ENCODE peak calls at places on chromosomes 6 and 20, in seven cellular contexts. V, D, W, P, Y, Q and H are unnamed samples.

GRCh38 chr6:23176883-23177282 is 607.5 kb downstream of the HDGFL1 start:
- DNase-seq in V (peak), D (no peak), W (no peak), P (no peak), Y (no peak), Q (no peak), H (peak)

GRCh38 chr20:40294747-40295146 is 394.3 kb downstream of the MAFB start:
- DNase-seq in V (no peak), D (no peak), W (no peak), P (no peak), Y (no peak), Q (no peak), H (no peak)

GRCh38 chr6:150363733-150364132 is 5.1 kb upstream of the IYD start:
- DNase-seq in V (no peak), D (no peak), W (no peak), P (no peak), Y (no peak), Q (no peak), H (no peak)

GRCh38 chr20:10961651-10962288 is 288.0 kb upstream of the JAG1 start:
- DNase-seq in V (peak), D (no peak), W (no peak), P (no peak), Y (no peak), Q (no peak), H (no peak)

GRCh38 chr20:46099491-46100287 is 9.9 kb upstream of the NCOA5 start:
- DNase-seq in V (no peak), D (peak), W (no peak), P (no peak), Y (no peak), Q (no peak), H (no peak)

GRCh38 chr6:81772741-81773140 is 20.3 kb upstream of the TENT5A start:
- DNase-seq in V (no peak), D (no peak), W (no peak), P (no peak), Y (no peak), Q (peak), H (peak)

GRCh38 chr6:119791746-119792145 is 442.2 kb upstream of the MAN1A1 start:
- DNase-seq in V (no peak), D (peak), W (no peak), P (no peak), Y (no peak), Q (no peak), H (no peak)

GRCh38 chr6:119322034-119322433 is 27.5 kb downstream of the MAN1A1 start:
- DNase-seq in V (no peak), D (no peak), W (no peak), P (no peak), Y (no peak), Q (no peak), H (no peak)

GRCh38 chr6:118712955-118713354 is 61.6 kb upstream of the CEP85L start:
- DNase-seq in V (no peak), D (no peak), W (no peak), P (no peak), Y (no peak), Q (peak), H (no peak)

GRCh38 chr6:43428874-43429273 is 1.5 kb downstream of the ABCC10 start:
- DNase-seq in V (no peak), D (no peak), W (no peak), P (no peak), Y (no peak), Q (no peak), H (peak)

GRCh38 chr6:7256785-7257184 is 56.2 kb downstream of the SSR1 start:
- DNase-seq in V (no peak), D (no peak), W (no peak), P (peak), Y (no peak), Q (no peak), H (no peak)

GRCh38 chr6:13811627-13812358 is 2.6 kb downstream of the MCUR1 start:
- DNase-seq in V (no peak), D (no peak), W (no peak), P (no peak), Y (peak), Q (no peak), H (no peak)

GRCh38 chr20:10573273-10573950 is 100.4 kb downstream of the JAG1 start:
- DNase-seq in V (no peak), D (no peak), W (no peak), P (no peak), Y (no peak), Q (no peak), H (peak)

GRCh38 chr6:119226089-119226488 is 123.5 kb downstream of the MAN1A1 start:
- DNase-seq in V (no peak), D (no peak), W (no peak), P (no peak), Y (no peak), Q (no peak), H (no peak)

GRCh38 chr6:7241709-7242645 is 71.0 kb downstream of the SSR1 start:
- DNase-seq in V (no peak), D (no peak), W (no peak), P (no peak), Y (no peak), Q (peak), H (peak)

GRCh38 chr6:33116881-33117711 is 41.3 kb downstream of the HLA-DPB1 start:
- DNase-seq in V (no peak), D (peak), W (peak), P (no peak), Y (no peak), Q (no peak), H (no peak)

GRCh38 chr6:96907498-96907897 is 9.8 kb upstream of the NDUFAF4 start:
- DNase-seq in V (no peak), D (no peak), W (no peak), P (no peak), Y (no peak), Q (peak), H (no peak)

GRCh38 chr6:96499781-96500180 is 21.8 kb upstream of the UFL1 start:
- DNase-seq in V (no peak), D (no peak), W (no peak), P (no peak), Y (no peak), Q (no peak), H (no peak)

GRCh38 chr6:33104893-33105292 is 29.1 kb downstream of the HLA-DPB1 start:
- DNase-seq in V (no peak), D (no peak), W (no peak), P (no peak), Y (no peak), Q (no peak), H (no peak)

GRCh38 chr6:44011350-44011925 is 115.8 kb downstream of the MRPL14 start:
- DNase-seq in V (no peak), D (no peak), W (no peak), P (peak), Y (no peak), Q (no peak), H (no peak)

GRCh38 chr6:148064406-148065134 is 278.1 kb upstream of the SASH1 start:
- DNase-seq in V (no peak), D (peak), W (no peak), P (no peak), Y (no peak), Q (no peak), H (peak)

GRCh38 chr6:67812693-67813092 is 822.4 kb upstream of the ADGRB3 start:
- DNase-seq in V (no peak), D (no peak), W (no peak), P (no peak), Y (no peak), Q (no peak), H (no peak)

GRCh38 chr6:55040102-55040848 is 134.0 kb upstream of the HCRTR2 start:
- DNase-seq in V (no peak), D (no peak), W (no peak), P (no peak), Y (no peak), Q (peak), H (peak)

GRCh38 chr20:43972692-43973091 is 58.0 kb downstream of the TOX2 start:
- DNase-seq in V (no peak), D (no peak), W (no peak), P (no peak), Y (no peak), Q (no peak), H (no peak)

GRCh38 chr20:51750770-51751388 is 17.3 kb downstream of the ATP9A start:
- DNase-seq in V (no peak), D (no peak), W (no peak), P (no peak), Y (no peak), Q (no peak), H (no peak)
- H3K4me3 ChIP-seq in V (peak), D (no peak), W (no peak), P (no peak), Y (no peak), Q (no peak), H (no peak)

GRCh38 chr20:772806-773205 is 4.5 kb upstream of the SLC52A3 start:
- DNase-seq in V (no peak), D (no peak), W (no peak), P (no peak), Y (no peak), Q (no peak), H (no peak)

GRCh38 chr20:774016-774679 is 5.8 kb upstream of the SLC52A3 start:
- DNase-seq in V (no peak), D (no peak), W (no peak), P (no peak), Y (no peak), Q (no peak), H (no peak)

GRCh38 chr20:774680-775057 is 6.4 kb upstream of the SLC52A3 start:
- DNase-seq in V (no peak), D (no peak), W (no peak), P (no peak), Y (no peak), Q (no peak), H (no peak)

GRCh38 chr20:770691-771090 is 2.4 kb upstream of the SLC52A3 start:
- DNase-seq in V (no peak), D (no peak), W (no peak), P (no peak), Y (no peak), Q (no peak), H (no peak)

DNA sequence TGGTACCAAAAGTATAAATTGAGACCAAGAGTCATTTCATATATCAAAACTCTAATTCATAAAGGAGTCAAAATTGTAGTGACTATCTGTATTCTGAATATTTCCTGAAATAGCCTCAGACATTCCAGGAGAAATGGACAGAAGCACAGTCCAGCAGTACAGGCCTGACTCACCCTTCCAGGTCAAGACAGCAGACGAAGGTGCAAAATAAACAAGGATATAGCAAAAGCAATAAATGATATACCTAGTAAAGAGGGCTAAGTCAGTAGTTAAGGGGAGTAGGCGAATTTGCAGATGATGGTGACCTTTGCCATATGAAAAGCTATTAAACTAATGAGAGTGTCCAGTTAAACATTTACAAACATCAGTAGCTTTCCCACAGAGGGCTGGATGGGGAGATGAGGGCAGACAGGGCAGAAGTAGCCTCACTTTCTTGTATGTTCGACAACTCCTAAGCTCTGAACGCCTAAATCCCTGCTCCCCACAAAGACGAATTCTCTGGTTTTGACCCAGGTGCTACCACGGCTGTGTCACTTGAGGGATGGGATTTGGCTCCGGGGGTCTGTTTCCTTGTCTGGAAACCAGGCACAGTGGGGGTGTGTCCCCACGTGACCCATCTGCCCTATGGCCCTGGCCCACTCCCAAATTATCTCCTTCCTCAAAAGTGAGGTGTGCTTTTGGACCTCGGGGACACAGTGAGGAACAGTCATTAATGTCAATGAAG is 3.6 kb upstream of the SLC52A3 start:
- DNase-seq in V (no peak), D (no peak), W (no peak), P (no peak), Y (no peak), Q (no peak), H (no peak)
- H3K4me3 ChIP-seq in V (no peak), D (no peak), W (no peak), P (no peak), Y (no peak), Q (no peak), H (no peak)

DNA sequence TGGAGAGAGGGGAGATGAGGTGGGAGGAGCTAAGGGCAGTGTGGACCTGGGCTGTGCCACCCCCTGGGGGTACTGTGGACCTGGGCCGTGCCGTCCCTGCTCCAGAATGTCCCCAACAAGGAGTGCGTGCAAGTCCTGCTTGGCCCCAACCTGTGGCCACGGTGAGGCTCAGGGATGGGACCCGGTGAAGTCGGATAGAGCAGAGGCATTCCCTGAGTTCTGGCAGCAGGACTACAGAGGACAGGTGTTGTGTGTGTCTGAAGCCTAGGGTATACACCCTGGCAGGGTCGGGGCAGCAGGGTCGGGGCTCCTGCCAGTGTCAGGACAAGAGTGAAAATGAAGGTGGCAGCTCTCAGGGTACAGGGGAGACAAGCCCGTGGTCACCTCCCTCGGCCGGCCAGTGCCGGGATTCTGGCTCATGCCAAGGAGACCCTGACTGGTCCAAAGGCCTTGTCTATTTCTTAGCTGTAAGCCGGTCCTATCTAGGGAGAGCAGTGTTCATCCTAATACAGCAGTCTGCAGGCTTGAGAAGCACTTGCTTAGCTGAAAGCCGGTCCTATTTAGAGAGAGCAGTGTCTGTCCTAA is 95.8 kb downstream of the SMOC2 start:
- DNase-seq in V (no peak), D (no peak), W (no peak), P (no peak), Y (no peak), Q (no peak), H (no peak)
- H3K4me3 ChIP-seq in V (no peak), D (no peak), W (no peak), P (no peak), Y (no peak), Q (no peak), H (no peak)

GRCh38 chr20:3157817-3158216 is 1.8 kb downstream of the FASTKD5 start:
- DNase-seq in V (no peak), D (no peak), W (no peak), P (no peak), Y (no peak), Q (no peak), H (no peak)
- H3K4me3 ChIP-seq in V (peak), D (no peak), W (no peak), P (peak), Y (no peak), Q (no peak), H (peak)